ENCODE peak calls at places on chromosomes 12 and 14, in four cellular contexts. E, B, W and Q are unnamed samples.

GRCh38 chr12:117472983-117473382 is 111.6 kb upstream of the NOS1 start:
- DNase-seq in W (peak; percentile 9), E (peak; percentile 10), B (peak; percentile 49), Q (no peak)

GRCh38 chr14:78253986-78254385 is 83.8 kb downstream of the NRXN3 start:
- DNase-seq in B (no peak), W (no peak), E (no peak), Q (no peak)

GRCh38 chr12:22477894-22478287 is 66.5 kb downstream of the C2CD5 start:
- DNase-seq in W (no peak), E (no peak), B (no peak), Q (no peak)

GRCh38 chr12:43914923-43915468 is 79.1 kb downstream of the TMEM117 start:
- DNase-seq in B (no peak), E (no peak), W (peak; percentile 10), Q (no peak)

GRCh38 chr14:50917449-50917848 is 26.8 kb downstream of the PYGL start:
- DNase-seq in B (no peak), W (no peak), E (no peak), Q (no peak)

GRCh38 chr12:56998981-56999380 is 7.4 kb downstream of the ZBTB39 start:
- DNase-seq in E (no peak), B (no peak), W (no peak), Q (no peak)

GRCh38 chr14:24665440-24665991 is 31.5 kb upstream of the GZMB start:
- DNase-seq in W (no peak), E (no peak), B (no peak), Q (no peak)

GRCh38 chr12:108854453-108855283 is 2.7 kb downstream of the SSH1 start:
- DNase-seq in W (no peak), B (no peak), E (peak; percentile 98), Q (no peak)

GRCh38 chr14:24403294-24404013 is 4.7 kb downstream of the NYNRIN start:
- DNase-seq in B (no peak), E (no peak), W (no peak), Q (no peak)

GRCh38 chr14:52402812-52403526 is 88.9 kb downstream of the PTGER2 start:
- DNase-seq in B (no peak), W (no peak), E (no peak), Q (no peak)

GRCh38 chr12:16604853-16605252 is 1.1 kb downstream of the LMO3 start:
- DNase-seq in B (no peak), E (no peak), W (no peak), Q (no peak)
- TF ChIP-seq TCF7L2 in B (no peak), E (no peak), W (no peak), Q (no peak)

GRCh38 chr14:30045720-30046119 is 118.1 kb upstream of the PRKD1 start:
- DNase-seq in B (no peak), W (no peak), E (no peak), Q (no peak)
- TF ChIP-seq TCF7L2 in B (no peak), W (no peak), E (no peak), Q (no peak)

DNA sequence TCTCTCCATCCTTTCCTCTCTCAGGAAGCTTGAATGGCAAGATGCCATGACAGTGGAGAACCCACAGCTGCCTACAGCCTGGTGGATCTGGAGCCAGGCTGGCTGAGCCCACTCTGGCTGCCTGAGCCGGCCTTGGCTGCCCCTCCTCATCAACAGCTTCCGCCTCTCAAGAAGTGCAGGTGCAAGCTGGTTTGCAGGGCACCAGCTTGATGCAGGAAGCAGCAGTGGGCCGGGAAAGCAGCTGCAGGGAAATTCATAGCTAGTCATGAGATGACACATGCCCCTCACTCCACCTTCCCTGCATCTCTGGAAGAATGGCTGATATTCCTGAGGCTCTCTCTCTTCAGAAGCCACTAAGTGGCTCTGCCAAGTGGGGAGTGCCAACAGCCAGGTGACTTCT is 289.1 kb downstream of the RPS29 start:
- DNase-seq in B (no peak), E (no peak), W (no peak), Q (no peak)
- TF ChIP-seq TCF7L2 in B (no peak), E (no peak), W (no peak), Q (no peak)

GRCh38 chr14:103398427-103399195 is 13.4 kb downstream of the MARK3 start:
- DNase-seq in W (no peak), E (no peak), B (no peak), Q (no peak)

GRCh38 chr14:103404032-103404918 is 19.1 kb downstream of the MARK3 start:
- DNase-seq in E (no peak), B (no peak), W (no peak), Q (no peak)

GRCh38 chr14:103400537-103400936 is 15.3 kb downstream of the MARK3 start:
- DNase-seq in B (no peak), E (no peak), W (no peak), Q (no peak)

GRCh38 chr14:103402700-103403099 is 17.5 kb downstream of the MARK3 start:
- DNase-seq in B (no peak), W (no peak), E (no peak), Q (no peak)

DNA sequence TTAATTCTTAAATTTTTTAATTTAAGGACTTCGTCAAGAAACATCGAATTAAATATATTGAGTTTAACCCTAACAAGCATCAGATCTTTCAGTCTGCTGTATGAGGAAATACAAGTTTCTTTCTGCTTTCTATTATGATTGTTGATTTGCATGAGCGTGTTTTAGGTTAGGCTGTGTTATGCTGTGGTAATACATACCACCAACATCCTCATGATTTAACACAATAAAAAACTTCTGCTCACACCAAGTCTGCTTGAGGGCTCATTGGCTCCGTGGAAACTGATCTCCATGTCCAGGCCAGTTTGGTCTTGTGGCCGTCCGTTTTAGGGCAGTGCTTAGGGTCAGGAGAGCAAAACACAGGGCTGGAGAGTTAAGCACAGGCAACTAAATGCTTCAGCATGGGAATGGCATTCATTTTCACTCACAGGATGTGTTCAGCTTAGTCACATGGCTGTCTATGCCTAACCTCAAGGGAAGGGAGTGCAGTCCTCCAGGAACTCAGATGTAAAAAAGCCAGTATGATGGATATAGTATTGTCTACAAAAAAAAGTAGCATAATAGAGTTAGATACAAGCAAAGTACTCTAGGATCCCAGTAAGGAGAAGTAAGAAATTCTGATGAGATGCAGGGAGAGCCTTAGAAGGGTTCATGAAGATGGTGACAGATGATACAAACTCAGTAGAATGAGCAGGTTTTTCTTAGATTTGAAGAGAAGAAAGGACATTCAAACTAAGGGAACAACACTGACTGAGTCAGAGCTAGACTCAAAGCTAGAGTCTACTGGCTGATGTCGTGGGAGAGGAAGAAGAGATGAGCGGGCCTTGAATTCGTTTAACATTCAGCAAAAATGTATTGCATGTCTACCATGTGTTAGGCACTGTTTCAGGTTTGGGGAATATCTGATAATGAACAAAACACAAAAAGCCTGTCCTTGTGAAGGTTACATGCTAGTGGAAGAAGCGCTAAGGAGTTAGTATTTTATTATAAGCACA is 16.3 kb downstream of the MARK3 start:
- DNase-seq in B (no peak), E (no peak), W (no peak), Q (no peak)
- TF ChIP-seq TCF7L2 in B (no peak), E (no peak), W (no peak), Q (no peak)

DNA sequence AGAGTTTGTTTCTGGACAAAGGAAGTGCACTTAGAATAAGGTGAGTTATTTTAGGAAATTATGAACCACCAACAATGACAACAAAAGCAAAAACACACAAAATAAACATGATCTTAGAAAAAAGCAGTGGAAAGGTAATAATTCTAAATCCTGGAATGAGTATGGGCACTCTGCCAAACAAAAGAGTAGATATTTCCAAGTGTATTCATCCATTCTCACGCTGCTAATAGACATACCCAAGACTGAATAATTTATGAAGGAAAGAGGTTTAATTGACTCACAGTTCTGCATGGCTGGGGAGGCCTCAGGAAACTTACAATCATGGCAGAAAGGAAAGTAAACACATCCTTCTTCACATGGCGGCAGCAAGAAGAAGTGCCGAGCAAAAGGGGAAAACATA is 269.3 kb upstream of the NPAS3 start:
- DNase-seq in E (no peak), W (no peak), B (no peak), Q (no peak)
- TF ChIP-seq TCF7L2 in E (no peak), W (no peak), B (no peak), Q (no peak)

GRCh38 chr14:69968151-69968550 is 88.9 kb downstream of the SMOC1 start:
- DNase-seq in E (no peak), W (no peak), B (no peak), Q (no peak)
- TF ChIP-seq TCF7L2 in E (no peak), W (no peak), B (no peak), Q (no peak)

DNA sequence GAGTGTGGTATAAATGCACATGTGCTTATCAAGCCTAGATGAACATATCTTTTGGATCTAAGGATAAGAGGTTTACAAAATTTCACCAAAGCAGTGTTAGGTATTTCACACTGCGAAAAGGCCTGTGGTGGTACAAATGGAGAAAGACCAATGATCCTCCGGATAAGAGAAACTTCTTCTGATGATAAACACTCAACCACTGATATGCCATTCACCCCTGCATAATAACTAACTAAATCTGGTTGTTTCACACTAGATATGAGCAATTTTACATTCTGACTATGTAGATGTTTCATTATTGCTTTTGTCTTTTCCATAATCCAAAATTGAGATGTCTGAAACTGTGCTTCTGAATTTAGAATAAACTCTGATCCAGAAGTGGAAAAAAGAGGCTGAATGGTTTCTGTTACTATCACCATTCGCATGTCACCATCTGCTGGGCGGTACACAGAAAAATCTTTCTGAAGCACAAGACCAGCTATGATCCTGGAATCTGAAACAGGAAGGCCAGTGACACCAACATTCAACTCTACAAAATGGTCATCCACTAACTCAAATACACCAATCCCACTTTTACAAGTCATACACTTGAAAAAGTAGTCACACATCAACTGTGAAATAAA is 1.3 kb downstream of the BBS10 start:
- DNase-seq in W (peak; percentile 50), E (no peak), B (no peak), Q (no peak)
- TF ChIP-seq TCF7L2 in W (no peak), E (no peak), B (no peak), Q (no peak)

GRCh38 chr12:124910561-124911478 is 3.6 kb downstream of the UBC start:
- DNase-seq in W (no peak), E (no peak), B (no peak), Q (no peak)
- TF ChIP-seq TCF7L2 in W (no peak), E (no peak), B (no peak), Q (no peak)

GRCh38 chr14:21090194-21090939 is 8.1 kb downstream of the ZNF219 start:
- DNase-seq in B (peak; percentile 36), W (no peak), E (no peak), Q (no peak)
- TF ChIP-seq TCF7L2 in B (no peak), W (no peak), E (no peak), Q (no peak)

DNA sequence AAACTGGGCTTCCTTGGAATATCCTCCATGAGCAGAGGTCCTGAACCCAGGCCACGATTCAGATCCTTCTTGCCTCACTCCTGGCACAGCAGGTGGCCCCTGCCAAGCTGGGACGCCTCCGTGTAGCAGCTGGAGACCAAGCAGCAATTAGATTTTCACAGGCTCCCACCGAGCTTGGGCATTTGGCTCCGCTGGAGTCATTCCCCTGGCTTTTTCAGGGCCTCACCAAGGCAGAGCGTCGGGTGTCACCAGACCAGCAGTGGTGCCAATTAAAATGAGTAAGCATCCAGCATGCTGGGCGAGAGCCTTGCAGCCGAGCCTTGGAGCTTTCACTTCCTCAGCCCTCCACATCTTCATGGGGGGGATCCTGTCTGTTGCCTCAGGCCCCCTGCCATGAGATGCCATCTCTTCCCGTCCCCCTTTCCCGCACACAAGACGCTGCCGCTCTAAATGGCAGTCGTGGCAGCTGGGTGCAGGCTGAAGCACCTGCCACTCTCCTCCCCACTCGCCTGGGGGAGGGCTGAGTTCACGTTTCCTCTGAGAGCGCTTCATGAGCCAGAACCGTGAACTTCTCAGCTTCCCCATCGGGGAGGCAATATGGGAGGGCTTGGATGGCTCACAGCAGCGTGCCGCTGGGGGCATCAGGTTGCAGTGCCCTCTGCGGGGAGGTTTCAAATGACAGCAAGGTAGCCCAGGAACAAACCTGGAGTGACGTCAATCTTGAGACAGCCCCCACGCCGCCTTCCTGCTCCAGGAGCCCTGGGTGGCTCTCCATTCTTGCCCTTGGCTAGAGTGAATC is 11.7 kb downstream of the TPCN1 start:
- DNase-seq in E (no peak), W (no peak), B (no peak), Q (no peak)
- TF ChIP-seq TCF7L2 in E (no peak), W (no peak), B (no peak), Q (no peak)